ENCODE peak calls at places on chromosomes 6 and 20, in ten cellular contexts. D, K, Y, S, C, G, L, B, V and W are unnamed samples.

GRCh38 chr6:99614430-99615161 is 8.0 kb downstream of the PRDM13 start:
- DNase-seq in D (no peak), K (peak; percentile 54), Y (no peak), S (peak; percentile 58), C (no peak), G (peak; percentile 71), L (peak; percentile 27), B (no peak), V (no peak), W (no peak)

GRCh38 chr6:43840490-43841218 is 70.6 kb downstream of the VEGFA start:
- DNase-seq in D (peak; percentile 49), K (no peak), Y (no peak), S (no peak), C (no peak), G (no peak), L (no peak), B (no peak), V (no peak), W (no peak)

GRCh38 chr20:25399038-25399430 is 8.4 kb upstream of the ABHD12 start:
- DNase-seq in D (peak; percentile 58), K (peak; percentile 72), Y (no peak), S (peak; percentile 77), C (no peak), G (peak; percentile 68), L (no peak), B (no peak), V (peak; percentile 36), W (no peak)

GRCh38 chr20:62791301-62792181 is 4.7 kb upstream of the MRGBP start:
- DNase-seq in D (peak; percentile 87), K (peak; percentile 88), Y (peak; percentile 53), S (peak; percentile 96), C (peak; percentile 80), G (peak; percentile 94), L (peak; percentile 79), B (peak; percentile 81), V (peak; percentile 63), W (peak; percentile 60)

GRCh38 chr6:63351995-63352586 is 32.3 kb upstream of the LGSN start:
- DNase-seq in D (peak; percentile 65), K (no peak), Y (no peak), S (no peak), C (no peak), G (peak; percentile 7), L (no peak), B (no peak), V (no peak), W (no peak)

GRCh38 chr6:56940463-56940862 is 14.4 kb upstream of the BEND6 start:
- DNase-seq in D (no peak), K (no peak), Y (no peak), S (no peak), C (no peak), G (no peak), L (no peak), B (no peak), V (no peak), W (no peak)

GRCh38 chr6:121830759-121831158 is 395.3 kb downstream of the GJA1 start:
- DNase-seq in D (no peak), K (no peak), Y (no peak), S (no peak), C (no peak), G (no peak), L (no peak), B (no peak), V (no peak), W (no peak)

GRCh38 chr6:162777091-162777490 is 49.3 kb downstream of the PACRG start:
- DNase-seq in D (no peak), K (no peak), Y (no peak), S (no peak), C (no peak), G (no peak), L (no peak), B (no peak), V (no peak), W (no peak)

GRCh38 chr20:31260326-31260932 is 3.0 kb downstream of the DEFB115 start:
- DNase-seq in D (peak; percentile 10), K (peak; percentile 30), Y (no peak), S (peak; percentile 30), C (no peak), G (peak; percentile 21), L (no peak), B (no peak), V (no peak), W (no peak)

GRCh38 chr6:57242505-57242904 is 20.4 kb upstream of the RAB23 start:
- DNase-seq in D (peak; percentile 98), K (no peak), Y (no peak), S (peak; percentile 26), C (no peak), G (no peak), L (no peak), B (no peak), V (no peak), W (no peak)

GRCh38 chr6:87730310-87730709 is 28.3 kb upstream of the AKIRIN2 start:
- DNase-seq in D (no peak), K (no peak), Y (no peak), S (peak; percentile 63), C (peak; percentile 64), G (no peak), L (no peak), B (no peak), V (no peak), W (no peak)

GRCh38 chr20:361562-361961 is 14.7 kb downstream of the NRSN2 start:
- DNase-seq in D (peak; percentile 1), K (no peak), Y (no peak), S (peak; percentile 88), C (no peak), G (no peak), L (no peak), B (no peak), V (no peak), W (no peak)

GRCh38 chr6:44805239-44805849 is 417.8 kb downstream of the CDC5L start:
- DNase-seq in D (no peak), K (no peak), Y (no peak), S (no peak), C (no peak), G (no peak), L (no peak), B (no peak), V (no peak), W (no peak)

GRCh38 chr6:3612341-3613041 is 139.0 kb downstream of the PXDC1 start:
- DNase-seq in D (peak; percentile 64), K (peak; percentile 77), Y (no peak), S (peak; percentile 88), C (no peak), G (peak; percentile 90), L (no peak), B (no peak), V (no peak), W (no peak)

GRCh38 chr6:28207244-28208179 is 17.6 kb upstream of the ZSCAN9 start:
- DNase-seq in D (no peak), K (no peak), Y (no peak), S (no peak), C (peak; percentile 58), G (no peak), L (no peak), B (no peak), V (no peak), W (peak; percentile 14)

GRCh38 chr6:127079681-127080080 is 38.8 kb upstream of the RSPO3 start:
- DNase-seq in D (no peak), K (no peak), Y (no peak), S (no peak), C (no peak), G (no peak), L (no peak), B (no peak), V (no peak), W (no peak)

GRCh38 chr20:63533871-63534393 is 3.2 kb downstream of the PTK6 start:
- DNase-seq in D (no peak), K (no peak), Y (no peak), S (no peak), C (peak; percentile 62), G (no peak), L (no peak), B (no peak), V (no peak), W (no peak)

GRCh38 chr20:46126440-46127056 is 8.4 kb downstream of the CD40 start:
- DNase-seq in D (no peak), K (no peak), Y (no peak), S (no peak), C (no peak), G (no peak), L (no peak), B (no peak), V (no peak), W (no peak)

GRCh38 chr6:143980921-143981320 is 27.1 kb downstream of the PLAGL1 start:
- DNase-seq in D (no peak), K (no peak), Y (no peak), S (no peak), C (no peak), G (no peak), L (no peak), B (no peak), V (no peak), W (no peak)

GRCh38 chr6:134707342-134707982 is 242.4 kb downstream of the ALDH8A1 start:
- DNase-seq in D (peak; percentile 34), K (no peak), Y (no peak), S (peak; percentile 31), C (no peak), G (no peak), L (no peak), B (no peak), V (no peak), W (no peak)